ENCODE peak calls at places on chromosome 20, in four cellular contexts. B, I, Z and Q are unnamed samples.

GRCh38 chr20:676315-676937 is 824 bp upstream of the SCRT2 start:
- DNase-seq in B (no peak), I (no peak), Z (no peak), Q (no peak)

GRCh38 chr20:7195704-7196103 is 428.2 kb downstream of the BMP2 start:
- DNase-seq in B (peak; percentile 42), I (no peak), Z (no peak), Q (no peak)

GRCh38 chr20:8227293-8227692 is 95.2 kb downstream of the PLCB1 start:
- DNase-seq in Z (no peak), B (no peak), I (no peak), Q (no peak)

GRCh38 chr20:8476023-8476422 is 344.0 kb downstream of the PLCB1 start:
- DNase-seq in I (no peak), B (no peak), Z (no peak), Q (no peak)

GRCh38 chr20:16984481-16984880 is 236.3 kb downstream of the OTOR start:
- DNase-seq in Z (no peak), B (no peak), I (no peak), Q (no peak)

GRCh38 chr20:18722381-18722780 is 91.2 kb upstream of the SCP2D1 start:
- DNase-seq in Z (no peak), I (no peak), B (no peak), Q (no peak)

GRCh38 chr20:32982617-32983458 is 21.4 kb downstream of the SUN5 start:
- DNase-seq in I (no peak), B (no peak), Z (peak; percentile 17), Q (no peak)

GRCh38 chr20:53245581-53245980 is 273.4 kb downstream of the TSHZ2 start:
- DNase-seq in I (no peak), B (no peak), Z (no peak), Q (no peak)

GRCh38 chr20:20423117-20423516 is 55.2 kb downstream of the INSM1 start:
- DNase-seq in B (no peak), Z (no peak), I (no peak), Q (no peak)

GRCh38 chr20:50323209-50323608 is 132.6 kb downstream of the CEBPB start:
- DNase-seq in B (no peak), Z (no peak), I (no peak), Q (no peak)

GRCh38 chr20:10674684-10675455 is 1.1 kb upstream of the JAG1 start:
- DNase-seq in I (peak; percentile 86), B (no peak), Z (peak; percentile 51), Q (peak; percentile 84)

GRCh38 chr20:47272893-47273590 is 83.5 kb downstream of the ZMYND8 start:
- DNase-seq in B (peak; percentile 67), Z (peak; percentile 52), I (peak; percentile 70), Q (peak; percentile 74)

GRCh38 chr20:32249030-32249738 is 28.3 kb upstream of the KIF3B start:
- DNase-seq in B (no peak), I (no peak), Z (no peak), Q (no peak)

GRCh38 chr20:43220612-43221011 is 30.9 kb upstream of the PTPRT start:
- DNase-seq in Z (no peak), B (no peak), I (no peak), Q (no peak)

GRCh38 chr20:51573576-51574243 is 31.2 kb upstream of the NFATC2 start:
- DNase-seq in I (no peak), Z (no peak), B (no peak), Q (no peak)

GRCh38 chr20:19212524-19213502 is at the start of gene SLC24A3:
- DNase-seq in I (peak; percentile 73), Z (peak; percentile 50), B (no peak), Q (peak; percentile 52)

GRCh38 chr20:11686900-11687543 is 230.7 kb upstream of the BTBD3 start:
- DNase-seq in I (no peak), Z (peak; percentile 51), B (no peak), Q (no peak)

GRCh38 chr20:36573103-36573797 is at the start of gene TGIF2:
- DNase-seq in Z (no peak), I (peak; percentile 99), B (no peak), Q (peak; percentile 95)

GRCh38 chr20:16472045-16472872 is 101.0 kb downstream of the KIF16B start:
- DNase-seq in B (no peak), I (no peak), Z (no peak), Q (no peak)

GRCh38 chr20:22508426-22508825 is 75.9 kb downstream of the FOXA2 start:
- DNase-seq in I (no peak), B (no peak), Z (no peak), Q (no peak)

GRCh38 chr20:60786686-60787217 is 465.3 kb upstream of the CDH4 start:
- DNase-seq in Z (no peak), B (no peak), I (no peak), Q (no peak)

GRCh38 chr20:19786311-19786710 is 28.3 kb downstream of the RIN2 start:
- DNase-seq in Z (no peak), I (no peak), B (no peak), Q (no peak)

GRCh38 chr20:53738945-53739798 is 145.5 kb upstream of the ZNF217 start:
- DNase-seq in Z (no peak), B (peak; percentile 64), I (no peak), Q (peak; percentile 63)

GRCh38 chr20:51470907-51471411 is 71.6 kb downstream of the NFATC2 start:
- DNase-seq in B (no peak), Z (no peak), I (no peak), Q (no peak)

GRCh38 chr20:38729767-38730166 is 5.5 kb downstream of the SLC32A1 start:
- DNase-seq in I (peak; percentile 32), B (no peak), Z (no peak), Q (no peak)

GRCh38 chr20:45548410-45548809 is 1.2 kb upstream of the EPPIN start:
- DNase-seq in Z (no peak), I (no peak), B (no peak), Q (no peak)

GRCh38 chr20:45550765-45551164 is 3.6 kb upstream of the EPPIN start:
- DNase-seq in I (no peak), Z (no peak), B (no peak), Q (no peak)

GRCh38 chr20:45545351-45545750 is 1.9 kb downstream of the EPPIN start:
- DNase-seq in Z (no peak), I (no peak), B (no peak), Q (no peak)

GRCh38 chr20:45547206-45547770 is at the start of gene EPPIN:
- DNase-seq in B (no peak), Z (no peak), I (no peak), Q (no peak)

GRCh38 chr20:45545754-45546453 is 1.3 kb downstream of the EPPIN start:
- DNase-seq in B (no peak), Z (no peak), I (peak; percentile 10), Q (peak; percentile 3)
- TF ChIP-seq CTCF in B (peak; percentile 56), Z (peak; percentile 58), I (no peak), Q (peak; percentile 11)

GRCh38 chr20:41249781-41250281 is 67.7 kb downstream of the ZHX3 start:
- DNase-seq in Z (peak; percentile 55), B (no peak), I (no peak), Q (peak; percentile 35)
- TF ChIP-seq CTCF in Z (peak; percentile 50), B (peak; percentile 34), I (peak; percentile 39), Q (peak; percentile 8)

DNA sequence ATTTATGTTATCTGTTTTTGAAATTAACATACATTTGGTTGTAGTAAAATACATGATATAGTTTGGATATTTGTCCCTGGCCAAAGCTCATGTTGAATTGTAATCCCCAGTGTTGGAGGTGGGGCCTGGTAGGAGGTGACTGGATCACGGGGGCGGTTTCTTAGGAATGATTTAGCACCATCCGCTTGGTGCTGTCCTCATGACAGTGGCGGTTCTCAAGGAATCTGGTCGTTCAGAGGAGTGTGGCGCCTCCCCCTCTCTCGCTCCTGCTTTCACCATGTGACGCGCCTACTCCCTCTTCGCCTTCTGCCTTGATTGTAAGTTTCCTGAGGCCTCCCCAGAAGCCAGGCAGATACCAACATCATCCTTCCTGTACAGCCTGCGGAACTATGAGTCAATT is 29.0 kb downstream of the CTCFL start:
- DNase-seq in I (no peak), B (no peak), Z (no peak), Q (no peak)
- TF ChIP-seq CTCF in I (no peak), B (no peak), Z (no peak), Q (no peak)

GRCh38 chr20:46145646-46146045 is 27.5 kb downstream of the CD40 start:
- DNase-seq in Z (no peak), I (no peak), B (no peak), Q (no peak)

GRCh38 chr20:46139908-46140482 is 21.9 kb downstream of the CD40 start:
- DNase-seq in Z (no peak), B (no peak), I (no peak), Q (no peak)

GRCh38 chr20:46148313-46149213 is 30.4 kb downstream of the CD40 start:
- DNase-seq in Z (no peak), B (no peak), I (no peak), Q (no peak)

GRCh38 chr20:46142124-46142523 is 24.0 kb downstream of the CD40 start:
- DNase-seq in I (no peak), B (no peak), Z (no peak), Q (no peak)

GRCh38 chr20:46144626-46145025 is 26.5 kb downstream of the CD40 start:
- DNase-seq in Z (peak; percentile 27), B (no peak), I (no peak), Q (no peak)
- TF ChIP-seq CTCF in Z (no peak), B (no peak), I (no peak), Q (no peak)

GRCh38 chr20:40945754-40946451 is 82.7 kb upstream of the TOP1 start:
- DNase-seq in I (peak; percentile 64), Z (peak; percentile 75), B (no peak), Q (peak; percentile 59)
- TF ChIP-seq CTCF in I (peak; percentile 37), Z (peak; percentile 64), B (peak; percentile 78), Q (peak; percentile 72)

GRCh38 chr20:1711826-1712601 is 54.4 kb upstream of the SIRPG start:
- DNase-seq in I (no peak), B (no peak), Z (peak; percentile 75), Q (no peak)
- TF ChIP-seq CTCF in I (no peak), B (no peak), Z (no peak), Q (no peak)

GRCh38 chr20:13638496-13639477 is at the start of gene TASP1:
- DNase-seq in I (peak; percentile 95), Z (peak; percentile 98), B (peak; percentile 82), Q (peak; percentile 97)
- TF ChIP-seq CTCF in I (no peak), Z (no peak), B (no peak), Q (no peak)